ENCODE peak calls at places on chromosomes 3 and 15, in eight cellular contexts. One of them, this sample, is unnamed.

GRCh38 chr3:172666181-172666872 is 44.5 kb downstream of the NCEH1 start:
- DNase-seq in AG09319: no peak
- DNase-seq in uterus: no peak
- DNase-seq in EL: no peak
- DNase-seq in NCI-H774: no peak
- DNase-seq in ACHN: no peak
- DNase-seq in NCI-H1694: no peak
- DNase-seq in fibroblast of mammary gland: no peak
- DNase-seq in this sample: no peak

GRCh38 chr15:57171414-57171813 is 204.9 kb upstream of the CGNL1 start:
- DNase-seq in ACHN: no peak
- DNase-seq in uterus: no peak
- DNase-seq in fibroblast of mammary gland: peak
- DNase-seq in AG09319: no peak
- DNase-seq in EL: no peak
- DNase-seq in NCI-H1694: no peak
- DNase-seq in NCI-H774: no peak
- DNase-seq in this sample: no peak

GRCh38 chr15:39486546-39487081 is 94.3 kb upstream of the THBS1 start:
- DNase-seq in NCI-H1694: no peak
- DNase-seq in EL: no peak
- DNase-seq in NCI-H774: no peak
- DNase-seq in uterus: no peak
- DNase-seq in ACHN: no peak
- DNase-seq in fibroblast of mammary gland: no peak
- DNase-seq in AG09319: no peak
- DNase-seq in this sample: no peak

GRCh38 chr15:89863918-89864317 is 29.9 kb downstream of the AP3S2 start:
- DNase-seq in NCI-H1694: no peak
- DNase-seq in fibroblast of mammary gland: peak
- DNase-seq in NCI-H774: no peak
- DNase-seq in AG09319: no peak
- DNase-seq in ACHN: no peak
- DNase-seq in EL: no peak
- DNase-seq in uterus: no peak
- DNase-seq in this sample: no peak

GRCh38 chr3:161096771-161097367 is 8.3 kb downstream of the B3GALNT1 start:
- DNase-seq in EL: no peak
- DNase-seq in fibroblast of mammary gland: no peak
- DNase-seq in NCI-H1694: peak
- DNase-seq in ACHN: peak
- DNase-seq in uterus: no peak
- DNase-seq in NCI-H774: no peak
- DNase-seq in AG09319: no peak
- DNase-seq in this sample: no peak

GRCh38 chr15:94164202-94164807 is 67.1 kb upstream of the MCTP2 start:
- DNase-seq in NCI-H1694: peak
- DNase-seq in AG09319: no peak
- DNase-seq in fibroblast of mammary gland: peak
- DNase-seq in NCI-H774: peak
- DNase-seq in EL: peak
- DNase-seq in uterus: peak
- DNase-seq in ACHN: peak
- DNase-seq in this sample: no peak

GRCh38 chr15:43528542-43529007 is 11.2 kb downstream of the MAP1A start:
- DNase-seq in NCI-H774: no peak
- DNase-seq in NCI-H1694: no peak
- DNase-seq in fibroblast of mammary gland: no peak
- DNase-seq in uterus: no peak
- DNase-seq in ACHN: no peak
- DNase-seq in AG09319: no peak
- DNase-seq in EL: no peak
- DNase-seq in this sample: no peak

GRCh38 chr3:150329408-150329807 is 78.7 kb upstream of the TSC22D2 start:
- DNase-seq in uterus: no peak
- DNase-seq in AG09319: no peak
- DNase-seq in NCI-H774: no peak
- DNase-seq in fibroblast of mammary gland: peak
- DNase-seq in EL: no peak
- DNase-seq in NCI-H1694: no peak
- DNase-seq in ACHN: no peak
- DNase-seq in this sample: no peak

GRCh38 chr15:50758712-50759205 is 6.7 kb downstream of the SPPL2A start:
- DNase-seq in uterus: no peak
- DNase-seq in fibroblast of mammary gland: peak
- DNase-seq in EL: peak
- DNase-seq in ACHN: no peak
- DNase-seq in AG09319: no peak
- DNase-seq in NCI-H774: no peak
- DNase-seq in NCI-H1694: no peak
- DNase-seq in this sample: no peak

GRCh38 chr3:151537751-151538150 is 76.9 kb upstream of the IGSF10 start:
- DNase-seq in fibroblast of mammary gland: peak
- DNase-seq in uterus: no peak
- DNase-seq in ACHN: no peak
- DNase-seq in NCI-H774: no peak
- DNase-seq in NCI-H1694: no peak
- DNase-seq in EL: peak
- DNase-seq in AG09319: no peak
- DNase-seq in this sample: no peak

GRCh38 chr3:9314796-9315195 is 48.1 kb upstream of the THUMPD3 start:
- DNase-seq in fibroblast of mammary gland: no peak
- DNase-seq in NCI-H774: no peak
- DNase-seq in ACHN: no peak
- DNase-seq in EL: no peak
- DNase-seq in AG09319: no peak
- DNase-seq in NCI-H1694: no peak
- DNase-seq in uterus: no peak
- DNase-seq in this sample: no peak

GRCh38 chr3:17033516-17034168 is 148.9 kb downstream of the PLCL2 start:
- DNase-seq in ACHN: no peak
- DNase-seq in uterus: no peak
- DNase-seq in AG09319: no peak
- DNase-seq in NCI-H774: no peak
- DNase-seq in EL: no peak
- DNase-seq in NCI-H1694: no peak
- DNase-seq in fibroblast of mammary gland: peak
- DNase-seq in this sample: no peak

GRCh38 chr3:155772801-155773200 is 27.9 kb upstream of the PLCH1 start:
- DNase-seq in EL: no peak
- DNase-seq in uterus: no peak
- DNase-seq in fibroblast of mammary gland: no peak
- DNase-seq in NCI-H774: no peak
- DNase-seq in NCI-H1694: no peak
- DNase-seq in ACHN: no peak
- DNase-seq in AG09319: no peak
- DNase-seq in this sample: no peak

GRCh38 chr15:81516461-81516860 is 142.4 kb upstream of the TMC3 start:
- DNase-seq in uterus: no peak
- DNase-seq in NCI-H1694: no peak
- DNase-seq in NCI-H774: no peak
- DNase-seq in fibroblast of mammary gland: peak
- DNase-seq in ACHN: no peak
- DNase-seq in AG09319: no peak
- DNase-seq in EL: peak
- DNase-seq in this sample: no peak

GRCh38 chr15:85589873-85590272 is 204.9 kb downstream of the KLHL25 start:
- DNase-seq in ACHN: peak
- DNase-seq in NCI-H774: no peak
- DNase-seq in uterus: no peak
- DNase-seq in EL: peak
- DNase-seq in NCI-H1694: no peak
- DNase-seq in AG09319: no peak
- DNase-seq in fibroblast of mammary gland: peak
- DNase-seq in this sample: no peak

This sample was measured in gastrocnemius medialis.